ENCODE peak calls at places on chromosomes 2 and 18, in five cellular contexts. One of them, this sample, is unnamed. For H3K9me3, the result is how much of the 10 kb centered on the place peaks cover.

GRCh38 chr2:95052804-95053535 is 27.5 kb downstream of the MAL start:
- DNase-seq in right atrium auricular region: no peak
- DNase-seq in GM23248: no peak
- DNase-seq in adipocyte: no peak
- DNase-seq in IMR-90: no peak
- DNase-seq in this sample: no peak

GRCh38 chr2:96556441-96557330 is 20.1 kb downstream of the ARID5A start:
- DNase-seq in right atrium auricular region: no peak
- DNase-seq in GM23248: peak
- DNase-seq in adipocyte: peak
- DNase-seq in IMR-90: peak
- DNase-seq in this sample: no peak

GRCh38 chr2:86301711-86302202 is 35.7 kb downstream of the REEP1 start:
- DNase-seq in right atrium auricular region: no peak
- DNase-seq in GM23248: no peak
- DNase-seq in adipocyte: no peak
- DNase-seq in IMR-90: no peak
- DNase-seq in this sample: no peak

GRCh38 chr2:190722825-190723224 is 73.9 kb downstream of the NAB1 start:
- DNase-seq in right atrium auricular region: no peak
- DNase-seq in GM23248: no peak
- DNase-seq in adipocyte: no peak
- DNase-seq in IMR-90: no peak
- DNase-seq in this sample: no peak

GRCh38 chr2:191942114-191943103 is 95.5 kb upstream of the CAVIN2 start:
- DNase-seq in right atrium auricular region: no peak
- DNase-seq in GM23248: peak
- DNase-seq in adipocyte: peak
- DNase-seq in IMR-90: peak
- DNase-seq in this sample: no peak

GRCh38 chr18:506264-506663 is 5.8 kb upstream of the COLEC12 start:
- DNase-seq in right atrium auricular region: no peak
- DNase-seq in GM23248: peak
- DNase-seq in adipocyte: no peak
- DNase-seq in IMR-90: no peak
- DNase-seq in this sample: no peak

GRCh38 chr18:9094307-9095226 is 7.9 kb upstream of the NDUFV2 start:
- DNase-seq in right atrium auricular region: no peak
- DNase-seq in GM23248: peak
- DNase-seq in adipocyte: peak
- DNase-seq in IMR-90: peak
- DNase-seq in this sample: no peak

GRCh38 chr2:120236791-120237190 is 13.6 kb upstream of the TMEM185B start:
- DNase-seq in right atrium auricular region: no peak
- DNase-seq in GM23248: no peak
- DNase-seq in adipocyte: no peak
- DNase-seq in IMR-90: no peak
- DNase-seq in this sample: no peak

GRCh38 chr18:8797206-8797605 is 91.8 kb downstream of the MTCL1 start:
- DNase-seq in right atrium auricular region: no peak
- DNase-seq in GM23248: peak
- DNase-seq in adipocyte: peak
- DNase-seq in IMR-90: peak
- DNase-seq in this sample: no peak

GRCh38 chr2:6880200-6880733 is 2.7 kb downstream of the RSAD2 start:
- DNase-seq in right atrium auricular region: no peak
- DNase-seq in GM23248: no peak
- DNase-seq in adipocyte: no peak
- DNase-seq in IMR-90: no peak
- DNase-seq in this sample: no peak

GRCh38 chr2:64015386-64015785 is 3.8 kb downstream of the VPS54 start:
- DNase-seq in right atrium auricular region: no peak
- DNase-seq in GM23248: no peak
- DNase-seq in adipocyte: no peak
- DNase-seq in IMR-90: no peak
- DNase-seq in this sample: no peak

GRCh38 chr18:45689386-45689785 is 34.6 kb upstream of the SLC14A1 start:
- DNase-seq in right atrium auricular region: no peak
- DNase-seq in GM23248: no peak
- DNase-seq in adipocyte: no peak
- DNase-seq in IMR-90: no peak
- DNase-seq in this sample: no peak

GRCh38 chr2:134553657-134554056 is 165.1 kb downstream of the TMEM163 start:
- DNase-seq in right atrium auricular region: no peak
- DNase-seq in GM23248: no peak
- DNase-seq in adipocyte: no peak
- DNase-seq in IMR-90: no peak
- DNase-seq in this sample: no peak

GRCh38 chr2:211930331-211930730 is 608.3 kb downstream of the ERBB4 start:
- DNase-seq in right atrium auricular region: no peak
- DNase-seq in GM23248: no peak
- DNase-seq in adipocyte: no peak
- DNase-seq in IMR-90: no peak
- DNase-seq in this sample: no peak

GRCh38 chr2:231725476-231725875 is 17.2 kb downstream of the PTMA start:
- DNase-seq in right atrium auricular region: no peak
- DNase-seq in GM23248: no peak
- DNase-seq in adipocyte: no peak
- DNase-seq in IMR-90: no peak
- DNase-seq in this sample: no peak

GRCh38 chr2:235008584-235009044 is 56.8 kb downstream of the SH3BP4 start:
- DNase-seq in right atrium auricular region: no peak
- DNase-seq in GM23248: peak
- DNase-seq in adipocyte: no peak
- DNase-seq in IMR-90: no peak
- DNase-seq in this sample: no peak

GRCh38 chr2:63842149-63843061 is 709 bp downstream of the UGP2 start:
- DNase-seq in right atrium auricular region: peak
- DNase-seq in GM23248: peak
- DNase-seq in adipocyte: peak
- DNase-seq in IMR-90: peak
- DNase-seq in this sample: no peak

GRCh38 chr2:45935791-45936622 is 284.5 kb downstream of the PRKCE start:
- DNase-seq in right atrium auricular region: peak
- DNase-seq in GM23248: peak
- DNase-seq in adipocyte: peak
- DNase-seq in IMR-90: peak
- DNase-seq in this sample: no peak

GRCh38 chr2:1997976-1998375 is 253.7 kb upstream of the PXDN start:
- DNase-seq in right atrium auricular region: no peak
- DNase-seq in GM23248: no peak
- DNase-seq in adipocyte: no peak
- DNase-seq in IMR-90: no peak
- DNase-seq in this sample: no peak

GRCh38 chr2:1995584-1995983 is 251.3 kb upstream of the PXDN start:
- DNase-seq in right atrium auricular region: no peak
- DNase-seq in GM23248: no peak
- DNase-seq in adipocyte: no peak
- DNase-seq in IMR-90: no peak
- DNase-seq in this sample: no peak

GRCh38 chr2:1995086-1995485 is 250.8 kb upstream of the PXDN start:
- DNase-seq in right atrium auricular region: no peak
- DNase-seq in GM23248: no peak
- DNase-seq in adipocyte: no peak
- DNase-seq in IMR-90: no peak
- DNase-seq in this sample: no peak

GRCh38 chr2:1997409-1997808 is 253.1 kb upstream of the PXDN start:
- DNase-seq in right atrium auricular region: no peak
- DNase-seq in GM23248: no peak
- DNase-seq in adipocyte: no peak
- DNase-seq in IMR-90: no peak
- DNase-seq in this sample: no peak

DNA sequence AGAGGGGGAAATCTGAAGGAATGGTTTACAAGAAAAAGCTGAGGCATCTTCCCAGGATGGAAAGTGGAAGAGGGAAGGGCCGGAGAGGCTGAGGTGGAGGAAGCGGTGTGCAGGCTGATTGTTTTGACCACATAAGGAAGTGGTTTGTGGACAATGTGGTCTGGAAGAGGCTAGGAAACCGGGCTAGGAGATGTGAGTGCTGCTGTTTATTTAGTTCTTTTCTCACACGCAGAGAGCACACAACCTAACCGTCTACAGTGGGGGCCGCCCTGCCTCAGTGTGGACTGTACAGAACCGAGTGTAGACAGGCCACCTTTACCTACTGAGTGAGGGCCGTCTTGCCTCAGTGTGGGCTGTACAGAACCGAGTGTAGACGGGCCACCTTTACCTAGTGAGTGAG is 251.7 kb upstream of the PXDN start:
- DNase-seq in right atrium auricular region: no peak
- DNase-seq in GM23248: no peak
- DNase-seq in adipocyte: no peak
- DNase-seq in IMR-90: no peak
- DNase-seq in this sample: no peak
- H3K9me3 ChIP-seq in right atrium auricular region: under half
- H3K9me3 ChIP-seq in GM23248: under half
- H3K9me3 ChIP-seq in adipocyte: under half
- H3K9me3 ChIP-seq in IMR-90: under half
- H3K9me3 ChIP-seq in this sample: under half

GRCh38 chr2:207589143-207589542 is 36.1 kb downstream of the METTL21A start:
- DNase-seq in right atrium auricular region: no peak
- DNase-seq in GM23248: no peak
- DNase-seq in adipocyte: no peak
- DNase-seq in IMR-90: no peak
- DNase-seq in this sample: no peak
- H3K9me3 ChIP-seq in right atrium auricular region: under half
- H3K9me3 ChIP-seq in GM23248: under half
- H3K9me3 ChIP-seq in adipocyte: under half
- H3K9me3 ChIP-seq in IMR-90: under half
- H3K9me3 ChIP-seq in this sample: under half

DNA sequence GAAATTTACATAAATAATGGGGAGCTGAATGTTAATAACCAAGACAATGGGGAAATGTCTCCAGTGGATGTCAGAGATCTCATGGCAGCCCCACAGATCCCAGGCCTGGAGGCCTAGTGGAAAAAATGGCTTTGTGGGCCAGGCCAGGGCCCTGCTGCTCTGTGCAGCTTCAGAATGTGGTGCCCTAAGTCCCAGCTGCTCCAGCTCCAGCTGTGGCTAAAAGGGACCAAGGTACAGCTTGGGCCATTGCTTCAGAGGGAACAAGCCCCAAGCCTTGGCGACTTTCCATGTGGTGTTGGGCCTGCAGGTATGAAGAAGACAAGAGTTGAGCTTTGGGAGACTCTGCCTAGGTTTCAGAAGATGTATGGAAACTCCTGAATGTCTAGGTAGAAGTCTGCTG is 658.2 kb downstream of the NUP35 start:
- DNase-seq in right atrium auricular region: no peak
- DNase-seq in GM23248: no peak
- DNase-seq in adipocyte: no peak
- DNase-seq in IMR-90: no peak
- DNase-seq in this sample: no peak
- H3K9me3 ChIP-seq in right atrium auricular region: under half
- H3K9me3 ChIP-seq in GM23248: under half
- H3K9me3 ChIP-seq in adipocyte: under half
- H3K9me3 ChIP-seq in IMR-90: under half
- H3K9me3 ChIP-seq in this sample: under half

GRCh38 chr2:5020451-5020850 is 671.7 kb upstream of the SOX11 start:
- DNase-seq in right atrium auricular region: no peak
- DNase-seq in GM23248: no peak
- DNase-seq in adipocyte: no peak
- DNase-seq in IMR-90: no peak
- DNase-seq in this sample: no peak
- H3K9me3 ChIP-seq in right atrium auricular region: under half
- H3K9me3 ChIP-seq in GM23248: under half
- H3K9me3 ChIP-seq in adipocyte: under half
- H3K9me3 ChIP-seq in IMR-90: under half
- H3K9me3 ChIP-seq in this sample: under half

DNA sequence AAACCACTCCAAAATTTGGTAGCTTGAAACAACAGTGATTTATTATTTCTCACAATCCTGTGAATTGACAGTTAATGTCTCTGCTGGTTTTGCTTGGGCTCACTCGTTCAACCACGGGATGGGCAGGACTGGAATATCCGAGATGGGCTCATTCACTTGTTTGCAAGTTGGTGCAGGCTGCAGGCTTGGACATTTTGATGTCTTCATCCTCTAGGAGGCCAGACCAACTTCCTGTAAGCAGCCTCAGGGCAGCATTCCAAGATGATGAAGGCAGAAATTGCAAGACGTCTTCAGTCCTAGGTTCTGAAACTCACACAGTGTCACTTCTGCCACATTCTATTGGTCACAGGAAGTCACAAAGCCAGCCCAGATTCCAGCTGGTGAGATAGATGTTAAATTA is 47.1 kb downstream of the GPR39 start:
- DNase-seq in right atrium auricular region: no peak
- DNase-seq in GM23248: no peak
- DNase-seq in adipocyte: no peak
- DNase-seq in IMR-90: no peak
- DNase-seq in this sample: no peak
- H3K9me3 ChIP-seq in right atrium auricular region: under half
- H3K9me3 ChIP-seq in GM23248: under half
- H3K9me3 ChIP-seq in adipocyte: half or more
- H3K9me3 ChIP-seq in IMR-90: under half
- H3K9me3 ChIP-seq in this sample: under half

DNA sequence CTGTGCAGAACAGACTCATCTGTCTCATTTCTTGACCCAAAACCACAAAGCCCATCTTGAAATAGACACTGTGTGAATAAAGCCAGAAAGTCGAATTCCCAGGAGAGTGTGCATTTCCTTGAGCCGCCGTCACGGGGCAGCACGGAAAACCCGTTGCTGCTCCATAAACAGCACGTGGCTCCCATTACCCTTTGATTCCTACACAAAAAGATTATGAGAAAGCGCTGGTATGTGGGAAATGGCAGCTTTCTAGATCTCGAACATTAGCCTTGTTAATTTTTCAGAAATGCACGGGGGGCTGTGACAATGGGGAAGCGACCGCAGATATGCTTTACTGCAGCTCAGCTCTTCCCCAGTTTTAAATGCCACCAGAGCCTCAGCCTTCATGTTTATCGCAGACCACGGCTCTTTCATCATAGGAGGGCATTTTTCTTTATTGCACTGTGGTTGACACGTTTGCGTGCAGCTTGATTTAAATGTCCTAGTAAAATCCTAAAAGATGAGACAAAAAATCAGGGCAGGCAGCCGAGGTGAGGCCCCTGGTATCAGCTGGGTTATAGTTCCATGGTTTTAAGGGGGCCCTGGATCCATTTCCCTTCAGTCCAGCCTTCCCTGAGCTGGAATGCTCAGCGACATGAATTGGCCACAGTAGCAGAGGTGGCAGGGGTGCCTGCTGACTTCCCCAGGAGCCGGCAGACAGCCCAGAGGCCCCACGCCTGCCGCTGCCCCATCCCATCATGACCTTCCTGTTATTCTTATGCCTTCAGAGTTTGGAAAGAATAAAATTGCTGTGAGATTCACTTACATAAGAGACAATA is 249.3 kb downstream of the NDUFA10 start:
- DNase-seq in right atrium auricular region: no peak
- DNase-seq in GM23248: peak
- DNase-seq in adipocyte: no peak
- DNase-seq in IMR-90: no peak
- DNase-seq in this sample: no peak
- H3K9me3 ChIP-seq in right atrium auricular region: under half
- H3K9me3 ChIP-seq in GM23248: under half
- H3K9me3 ChIP-seq in adipocyte: under half
- H3K9me3 ChIP-seq in IMR-90: under half
- H3K9me3 ChIP-seq in this sample: under half

GRCh38 chr18:70645971-70646370 is 357.1 kb downstream of the SOCS6 start:
- DNase-seq in right atrium auricular region: no peak
- DNase-seq in GM23248: peak
- DNase-seq in adipocyte: no peak
- DNase-seq in IMR-90: no peak
- DNase-seq in this sample: no peak
- H3K9me3 ChIP-seq in right atrium auricular region: under half
- H3K9me3 ChIP-seq in GM23248: under half
- H3K9me3 ChIP-seq in adipocyte: under half
- H3K9me3 ChIP-seq in IMR-90: under half
- H3K9me3 ChIP-seq in this sample: under half

This sample was measured in T-helper 17 cell.